ENCODE peak calls at places on chromosomes 12 and 14, in seven cellular contexts. One of them, this sample, is unnamed.

GRCh38 chr12:89225808-89226368 is 126.4 kb downstream of the DUSP6 start:
- DNase-seq in cardiac muscle cell: no peak
- DNase-seq in A549: no peak
- DNase-seq in transverse colon: peak
- DNase-seq in astrocyte: peak
- DNase-seq in CD8-positive, alpha-beta T cell: no peak
- DNase-seq in HCT116: peak
- DNase-seq in this sample: peak

GRCh38 chr14:83520837-83521236 is 1987.2 kb upstream of the SEL1L start:
- DNase-seq in cardiac muscle cell: no peak
- DNase-seq in A549: no peak
- DNase-seq in transverse colon: no peak
- DNase-seq in astrocyte: peak
- DNase-seq in CD8-positive, alpha-beta T cell: no peak
- DNase-seq in HCT116: no peak
- DNase-seq in this sample: no peak

GRCh38 chr12:124480469-124481256 is 86.7 kb downstream of the NCOR2 start:
- DNase-seq in cardiac muscle cell: peak
- DNase-seq in A549: peak
- DNase-seq in transverse colon: peak
- DNase-seq in astrocyte: peak
- DNase-seq in CD8-positive, alpha-beta T cell: no peak
- DNase-seq in HCT116: no peak
- DNase-seq in this sample: no peak

GRCh38 chr14:30532264-30532663 is 26.7 kb upstream of the G2E3 start:
- DNase-seq in cardiac muscle cell: no peak
- DNase-seq in A549: no peak
- DNase-seq in transverse colon: no peak
- DNase-seq in astrocyte: no peak
- DNase-seq in CD8-positive, alpha-beta T cell: no peak
- DNase-seq in HCT116: no peak
- DNase-seq in this sample: no peak

GRCh38 chr14:36467332-36467731 is 52.7 kb downstream of the NKX2-1 start:
- DNase-seq in cardiac muscle cell: no peak
- DNase-seq in A549: no peak
- DNase-seq in transverse colon: no peak
- DNase-seq in astrocyte: no peak
- DNase-seq in CD8-positive, alpha-beta T cell: no peak
- DNase-seq in HCT116: no peak
- DNase-seq in this sample: no peak

GRCh38 chr12:18492372-18493025 is 231.2 kb downstream of the PIK3C2G start:
- DNase-seq in cardiac muscle cell: no peak
- DNase-seq in A549: no peak
- DNase-seq in transverse colon: no peak
- DNase-seq in astrocyte: peak
- DNase-seq in CD8-positive, alpha-beta T cell: no peak
- DNase-seq in HCT116: no peak
- DNase-seq in this sample: no peak

GRCh38 chr12:4270670-4271432 is 2.7 kb upstream of the CCND2 start:
- DNase-seq in cardiac muscle cell: peak
- DNase-seq in A549: no peak
- DNase-seq in transverse colon: peak
- DNase-seq in astrocyte: no peak
- DNase-seq in CD8-positive, alpha-beta T cell: peak
- DNase-seq in HCT116: no peak
- DNase-seq in this sample: no peak

GRCh38 chr14:99729991-99730875 is 46.1 kb downstream of the CYP46A1 start:
- DNase-seq in cardiac muscle cell: peak
- DNase-seq in A549: peak
- DNase-seq in transverse colon: peak
- DNase-seq in astrocyte: no peak
- DNase-seq in CD8-positive, alpha-beta T cell: peak
- DNase-seq in HCT116: no peak
- DNase-seq in this sample: no peak

GRCh38 chr12:85057370-85057963 is 21.3 kb downstream of the LRRIQ1 start:
- DNase-seq in cardiac muscle cell: peak
- DNase-seq in A549: peak
- DNase-seq in transverse colon: peak
- DNase-seq in astrocyte: peak
- DNase-seq in CD8-positive, alpha-beta T cell: no peak
- DNase-seq in HCT116: peak
- DNase-seq in this sample: no peak

GRCh38 chr14:93700928-93701327 is 87.4 kb downstream of the PRIMA1 start:
- DNase-seq in cardiac muscle cell: no peak
- DNase-seq in A549: no peak
- DNase-seq in transverse colon: no peak
- DNase-seq in astrocyte: no peak
- DNase-seq in CD8-positive, alpha-beta T cell: no peak
- DNase-seq in HCT116: no peak
- DNase-seq in this sample: no peak

GRCh38 chr14:104086661-104087461 is 1.4 kb downstream of the ASPG start:
- DNase-seq in cardiac muscle cell: no peak
- DNase-seq in A549: no peak
- DNase-seq in transverse colon: peak
- DNase-seq in astrocyte: no peak
- DNase-seq in CD8-positive, alpha-beta T cell: no peak
- DNase-seq in HCT116: no peak
- DNase-seq in this sample: no peak

GRCh38 chr12:103839103-103839502 is 1.9 kb downstream of the NT5DC3 start:
- DNase-seq in cardiac muscle cell: no peak
- DNase-seq in A549: no peak
- DNase-seq in transverse colon: no peak
- DNase-seq in astrocyte: no peak
- DNase-seq in CD8-positive, alpha-beta T cell: no peak
- DNase-seq in HCT116: no peak
- DNase-seq in this sample: no peak

GRCh38 chr12:117789195-117789912 is 179.4 kb downstream of the KSR2 start:
- DNase-seq in cardiac muscle cell: no peak
- DNase-seq in A549: no peak
- DNase-seq in transverse colon: no peak
- DNase-seq in astrocyte: no peak
- DNase-seq in CD8-positive, alpha-beta T cell: no peak
- DNase-seq in HCT116: no peak
- DNase-seq in this sample: no peak

GRCh38 chr14:71555654-71556559 is 376.3 kb upstream of the RGS6 start:
- DNase-seq in cardiac muscle cell: no peak
- DNase-seq in A549: no peak
- DNase-seq in transverse colon: peak
- DNase-seq in astrocyte: peak
- DNase-seq in CD8-positive, alpha-beta T cell: peak
- DNase-seq in HCT116: no peak
- DNase-seq in this sample: no peak

GRCh38 chr12:109269428-109269827 is 39.7 kb downstream of the FOXN4 start:
- DNase-seq in cardiac muscle cell: no peak
- DNase-seq in A549: no peak
- DNase-seq in transverse colon: no peak
- DNase-seq in astrocyte: no peak
- DNase-seq in CD8-positive, alpha-beta T cell: no peak
- DNase-seq in HCT116: no peak
- DNase-seq in this sample: no peak

GRCh38 chr12:112380663-112381420 is 1.4 kb downstream of the HECTD4 start:
- DNase-seq in cardiac muscle cell: peak
- DNase-seq in A549: no peak
- DNase-seq in transverse colon: no peak
- DNase-seq in astrocyte: peak
- DNase-seq in CD8-positive, alpha-beta T cell: no peak
- DNase-seq in HCT116: no peak
- DNase-seq in this sample: no peak

GRCh38 chr12:101749657-101750056 is 10.4 kb upstream of the SYCP3 start:
- DNase-seq in cardiac muscle cell: no peak
- DNase-seq in A549: no peak
- DNase-seq in transverse colon: no peak
- DNase-seq in astrocyte: no peak
- DNase-seq in CD8-positive, alpha-beta T cell: no peak
- DNase-seq in HCT116: no peak
- DNase-seq in this sample: no peak

GRCh38 chr12:12083688-12084087 is 12.9 kb downstream of the BCL2L14 start:
- DNase-seq in cardiac muscle cell: no peak
- DNase-seq in A549: no peak
- DNase-seq in transverse colon: no peak
- DNase-seq in astrocyte: peak
- DNase-seq in CD8-positive, alpha-beta T cell: no peak
- DNase-seq in HCT116: no peak
- DNase-seq in this sample: no peak

GRCh38 chr12:7042847-7043246 is 17.7 kb upstream of the C1S start:
- DNase-seq in cardiac muscle cell: peak
- DNase-seq in A549: peak
- DNase-seq in transverse colon: no peak
- DNase-seq in astrocyte: no peak
- DNase-seq in CD8-positive, alpha-beta T cell: no peak
- DNase-seq in HCT116: peak
- DNase-seq in this sample: no peak

DNA sequence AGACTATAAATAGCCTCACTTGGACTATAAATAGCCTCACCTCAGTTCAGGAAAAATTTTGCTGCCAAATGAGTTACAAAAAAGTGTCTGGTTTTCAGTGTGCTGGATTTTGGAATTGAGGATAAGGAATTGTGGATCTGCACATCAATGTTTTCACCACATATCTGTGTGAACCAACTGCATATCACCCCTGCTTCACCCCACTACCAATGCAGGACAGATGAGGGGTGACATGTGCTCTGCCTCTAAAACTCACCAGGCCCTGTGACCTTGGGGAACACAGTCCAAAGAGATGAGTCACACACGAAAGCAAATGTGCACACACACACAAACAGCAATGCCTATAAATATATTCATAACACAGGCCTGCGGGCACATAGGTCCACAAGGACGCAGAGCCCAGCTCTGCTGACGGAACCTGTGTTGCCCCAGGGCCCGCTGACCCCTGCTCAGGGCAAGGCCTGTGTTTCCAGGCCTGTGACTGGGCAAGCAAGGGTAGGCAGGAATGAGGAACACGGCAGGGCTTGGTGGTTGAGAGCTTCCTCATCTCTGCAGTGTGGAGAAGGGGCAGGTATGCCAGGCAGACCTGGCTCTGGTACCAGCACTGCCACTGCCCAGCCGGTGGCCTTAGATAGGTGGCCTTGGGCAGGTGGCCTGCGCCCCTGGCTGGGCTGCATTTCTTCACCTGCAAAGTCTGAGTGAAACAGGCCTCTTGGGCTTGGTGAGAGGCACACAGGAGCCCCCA is 82.4 kb downstream of the ARL6IP4 start:
- DNase-seq in cardiac muscle cell: no peak
- DNase-seq in A549: peak
- DNase-seq in transverse colon: no peak
- DNase-seq in astrocyte: peak
- DNase-seq in CD8-positive, alpha-beta T cell: no peak
- DNase-seq in HCT116: peak
- DNase-seq in this sample: no peak
- H3K27ac ChIP-seq in cardiac muscle cell: peak
- H3K27ac ChIP-seq in A549: peak
- H3K27ac ChIP-seq in transverse colon: peak
- H3K27ac ChIP-seq in astrocyte: no peak
- H3K27ac ChIP-seq in CD8-positive, alpha-beta T cell: no peak
- H3K27ac ChIP-seq in HCT116: peak
- H3K27ac ChIP-seq in this sample: peak

GRCh38 chr12:8156416-8156815 is 399 bp upstream of the ZNF705A start:
- DNase-seq in cardiac muscle cell: no peak
- DNase-seq in A549: no peak
- DNase-seq in transverse colon: no peak
- DNase-seq in astrocyte: no peak
- DNase-seq in CD8-positive, alpha-beta T cell: no peak
- DNase-seq in HCT116: no peak
- DNase-seq in this sample: no peak
- H3K27ac ChIP-seq in cardiac muscle cell: no peak
- H3K27ac ChIP-seq in A549: peak
- H3K27ac ChIP-seq in transverse colon: no peak
- H3K27ac ChIP-seq in astrocyte: peak
- H3K27ac ChIP-seq in CD8-positive, alpha-beta T cell: no peak
- H3K27ac ChIP-seq in HCT116: no peak
- H3K27ac ChIP-seq in this sample: peak

GRCh38 chr12:26935636-26936378 is 2.0 kb downstream of the INTS13 start:
- DNase-seq in cardiac muscle cell: no peak
- DNase-seq in A549: no peak
- DNase-seq in transverse colon: no peak
- DNase-seq in astrocyte: no peak
- DNase-seq in CD8-positive, alpha-beta T cell: no peak
- DNase-seq in HCT116: no peak
- DNase-seq in this sample: no peak

GRCh38 chr12:26938660-26939185 is 453 bp downstream of the FGFR1OP2 start:
- DNase-seq in cardiac muscle cell: no peak
- DNase-seq in A549: peak
- DNase-seq in transverse colon: no peak
- DNase-seq in astrocyte: no peak
- DNase-seq in CD8-positive, alpha-beta T cell: peak
- DNase-seq in HCT116: peak
- DNase-seq in this sample: no peak

GRCh38 chr12:26936559-26937442 is 980 bp downstream of the INTS13 start:
- DNase-seq in cardiac muscle cell: no peak
- DNase-seq in A549: no peak
- DNase-seq in transverse colon: no peak
- DNase-seq in astrocyte: no peak
- DNase-seq in CD8-positive, alpha-beta T cell: peak
- DNase-seq in HCT116: no peak
- DNase-seq in this sample: no peak

GRCh38 chr12:26937863-26938659 is at the start of the genes FGFR1OP2 and INTS13:
- DNase-seq in cardiac muscle cell: peak
- DNase-seq in A549: peak
- DNase-seq in transverse colon: peak
- DNase-seq in astrocyte: peak
- DNase-seq in CD8-positive, alpha-beta T cell: peak
- DNase-seq in HCT116: peak
- DNase-seq in this sample: peak

GRCh38 chr12:26937443-26937862 is 328 bp downstream of the INTS13 start:
- DNase-seq in cardiac muscle cell: no peak
- DNase-seq in A549: no peak
- DNase-seq in transverse colon: no peak
- DNase-seq in astrocyte: no peak
- DNase-seq in CD8-positive, alpha-beta T cell: no peak
- DNase-seq in HCT116: no peak
- DNase-seq in this sample: no peak
- H3K27ac ChIP-seq in cardiac muscle cell: peak
- H3K27ac ChIP-seq in A549: peak
- H3K27ac ChIP-seq in transverse colon: peak
- H3K27ac ChIP-seq in astrocyte: peak
- H3K27ac ChIP-seq in CD8-positive, alpha-beta T cell: peak
- H3K27ac ChIP-seq in HCT116: peak
- H3K27ac ChIP-seq in this sample: peak

DNA sequence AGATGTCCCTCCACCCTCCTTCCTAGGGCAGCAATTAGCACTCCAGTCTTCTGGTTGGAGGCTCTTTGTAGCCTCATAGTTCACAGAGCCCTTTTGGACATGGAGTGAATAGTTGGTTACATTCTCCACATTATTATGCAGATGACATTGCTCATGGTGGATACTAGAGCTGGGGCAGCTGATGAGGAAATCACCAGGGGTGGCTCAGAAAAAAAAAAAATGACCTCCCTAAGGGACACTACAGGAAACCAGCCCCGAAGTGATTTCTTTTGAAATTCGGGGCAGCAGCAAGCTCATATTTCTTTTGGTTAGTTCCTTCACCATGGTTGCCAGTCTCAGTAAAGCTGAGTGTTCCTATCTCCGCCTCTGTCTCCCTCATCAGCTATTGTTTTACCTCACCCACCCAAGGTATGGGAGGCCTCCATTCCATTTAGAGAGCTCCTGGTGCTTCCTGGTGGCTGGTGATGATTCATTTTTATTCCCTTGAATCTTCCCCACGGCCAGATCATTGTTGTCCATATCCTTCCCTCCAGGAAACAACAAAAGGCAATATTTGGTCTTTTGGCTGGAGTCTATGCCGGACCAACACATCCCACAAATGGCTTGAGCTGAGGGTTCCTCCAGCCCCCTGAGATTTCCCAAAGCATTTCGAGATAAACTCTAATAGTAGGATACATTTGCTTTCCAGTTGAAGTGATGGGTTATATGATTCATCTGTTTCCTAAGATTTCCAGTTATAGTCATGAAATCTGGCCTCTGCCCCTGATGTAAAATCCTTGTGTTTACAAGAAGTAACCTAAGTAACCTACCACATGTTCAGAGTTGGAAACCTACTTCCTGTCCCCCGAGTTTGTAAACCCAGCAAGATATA is 56.2 kb upstream of the NID2 start:
- DNase-seq in cardiac muscle cell: no peak
- DNase-seq in A549: peak
- DNase-seq in transverse colon: no peak
- DNase-seq in astrocyte: peak
- DNase-seq in CD8-positive, alpha-beta T cell: no peak
- DNase-seq in HCT116: no peak
- DNase-seq in this sample: no peak
- H3K27ac ChIP-seq in cardiac muscle cell: no peak
- H3K27ac ChIP-seq in A549: peak
- H3K27ac ChIP-seq in transverse colon: peak
- H3K27ac ChIP-seq in astrocyte: peak
- H3K27ac ChIP-seq in CD8-positive, alpha-beta T cell: no peak
- H3K27ac ChIP-seq in HCT116: no peak
- H3K27ac ChIP-seq in this sample: peak

This sample was measured in epithelial cell of prostate.